ENCODE peak calls at places on chromosomes 5 and 9, in ten cellular contexts. K, I, A, M, W, P, D, U, Q and F are unnamed samples.

GRCh38 chr5:35902032-35902681 is 36.3 kb downstream of the CAPSL start:
- DNase-seq in K (no peak), I (no peak), A (no peak), M (peak), W (no peak), P (no peak), D (peak), U (no peak), Q (no peak), F (no peak)

GRCh38 chr5:81849769-81850367 is 99.0 kb upstream of the SSBP2 start:
- DNase-seq in K (no peak), I (no peak), A (no peak), M (no peak), W (peak), P (no peak), D (no peak), U (no peak), Q (no peak), F (no peak)

GRCh38 chr5:72159501-72159911 is 52.2 kb downstream of the MAP1B start:
- DNase-seq in K (no peak), I (no peak), A (no peak), M (peak), W (no peak), P (no peak), D (no peak), U (no peak), Q (no peak), F (no peak)

GRCh38 chr9:132997591-132997990 is 19.1 kb downstream of the GFI1B start:
- DNase-seq in K (no peak), I (no peak), A (no peak), M (peak), W (no peak), P (no peak), D (peak), U (no peak), Q (peak), F (no peak)

GRCh38 chr5:138789771-138790242 is 36.6 kb downstream of the CTNNA1 start:
- DNase-seq in K (no peak), I (no peak), A (peak), M (peak), W (no peak), P (peak), D (peak), U (no peak), Q (peak), F (no peak)

GRCh38 chr5:138542120-138542955 is 698 bp downstream of the ETF1 start:
- DNase-seq in K (no peak), I (no peak), A (no peak), M (peak), W (no peak), P (peak), D (peak), U (no peak), Q (peak), F (no peak)

GRCh38 chr9:21153688-21154608 is 12.3 kb upstream of the IFNW1 start:
- DNase-seq in K (no peak), I (no peak), A (no peak), M (peak), W (peak), P (no peak), D (peak), U (peak), Q (peak), F (no peak)

GRCh38 chr5:51521583-51521982 is 138.3 kb downstream of the ISL1 start:
- DNase-seq in K (no peak), I (no peak), A (no peak), M (no peak), W (no peak), P (no peak), D (no peak), U (no peak), Q (no peak), F (no peak)

GRCh38 chr5:17803976-17804375 is 169.7 kb downstream of the TAF11L14 start:
- DNase-seq in K (no peak), I (no peak), A (no peak), M (no peak), W (no peak), P (no peak), D (no peak), U (no peak), Q (no peak), F (no peak)

GRCh38 chr9:134055981-134056461 is 11.8 kb downstream of the BRD3 start:
- DNase-seq in K (peak), I (no peak), A (peak), M (peak), W (peak), P (peak), D (peak), U (peak), Q (peak), F (peak)

GRCh38 chr5:145858929-145859328 is 13.9 kb downstream of the GRXCR2 start:
- DNase-seq in K (no peak), I (no peak), A (no peak), M (no peak), W (no peak), P (no peak), D (peak), U (no peak), Q (peak), F (no peak)

GRCh38 chr9:102700936-102701335 is 294.2 kb upstream of the CYLC2 start:
- DNase-seq in K (no peak), I (no peak), A (no peak), M (no peak), W (no peak), P (no peak), D (no peak), U (no peak), Q (no peak), F (no peak)
- TF ChIP-seq CTCF in K (no peak), I (no peak), A (no peak), M (no peak), W (no peak), P (no peak), D (no peak), U (no peak), Q (no peak), F (no peak)

GRCh38 chr5:39373797-39374196 is 9.5 kb upstream of the C9 start:
- DNase-seq in K (no peak), I (no peak), A (no peak), M (no peak), W (no peak), P (no peak), D (no peak), U (no peak), Q (no peak), F (no peak)
- H3K4me3 ChIP-seq in K (no peak), I (no peak), A (no peak), M (no peak), W (no peak), P (no peak), D (no peak), U (no peak), Q (no peak), F (no peak)

DNA sequence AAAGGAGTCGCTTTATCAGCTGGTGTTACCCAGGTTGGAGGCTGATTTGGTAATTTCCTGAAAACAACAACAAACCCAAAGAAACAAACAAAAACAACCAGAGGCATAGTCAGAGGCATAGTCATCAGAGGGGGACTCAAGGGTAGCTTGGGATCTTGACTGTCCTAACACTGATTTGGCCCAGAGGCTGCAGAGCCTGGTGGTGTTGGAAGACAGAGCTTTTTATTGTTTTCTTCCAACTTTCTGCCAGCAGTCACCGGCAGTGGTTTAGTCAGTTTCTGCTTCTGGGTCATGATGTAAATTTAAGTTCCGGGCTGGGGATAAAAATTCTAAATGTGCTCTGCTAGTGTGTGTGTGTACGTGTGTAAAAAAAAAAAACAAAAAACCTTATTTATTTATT is 23.5 kb upstream of the NKX2-5 start:
- DNase-seq in K (no peak), I (no peak), A (no peak), M (no peak), W (no peak), P (no peak), D (no peak), U (no peak), Q (no peak), F (no peak)
- TF ChIP-seq CTCF in K (no peak), I (no peak), A (no peak), M (no peak), W (no peak), P (no peak), D (no peak), U (no peak), Q (no peak), F (no peak)

DNA sequence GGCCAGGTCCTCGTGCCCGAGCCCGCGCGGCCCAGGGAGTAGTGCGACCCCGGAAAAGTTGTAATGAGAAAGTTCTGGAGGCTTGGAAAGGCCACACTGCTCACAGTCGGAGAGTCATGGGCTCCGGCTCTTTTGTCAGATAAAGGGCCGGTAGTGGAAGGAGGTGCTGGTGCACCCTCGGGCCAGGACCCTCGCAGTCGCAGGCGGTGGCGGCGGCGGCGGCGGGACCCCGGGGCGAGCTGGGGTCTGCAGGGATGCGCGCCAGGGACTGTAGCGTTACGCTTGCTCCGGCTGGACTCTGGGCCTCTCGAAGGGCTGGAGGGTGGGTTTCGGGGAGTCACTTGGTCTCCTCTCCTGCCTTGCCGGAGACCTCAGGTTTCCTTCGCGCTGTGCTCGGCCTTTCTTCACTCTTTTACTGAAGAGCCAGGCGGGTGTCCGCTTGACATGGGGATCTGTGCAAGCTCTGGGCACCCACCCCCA is 1.5 kb downstream of the RORB start:
- DNase-seq in K (no peak), I (no peak), A (no peak), M (no peak), W (no peak), P (no peak), D (peak), U (no peak), Q (no peak), F (no peak)
- H3K4me3 ChIP-seq in K (peak), I (peak), A (peak), M (peak), W (peak), P (no peak), D (peak), U (peak), Q (peak), F (peak)